ENCODE peak calls at places on chromosomes 2 and 18, in seven cellular contexts. Y is stomach, Q is right cardiac atrium, L is heart left ventricle, E is fibroblast of pulmonary artery, V is K562, U is astrocyte of the spinal cord. Z is an unnamed sample.

GRCh38 chr18:28189400-28190239 is 12.7 kb upstream of the CDH2 start:
- DNase-seq in L (no peak), E (peak), U (peak), Y (peak), V (peak), Q (no peak), Z (no peak)

GRCh38 chr2:84458436-84459027 is 548 bp downstream of the SUCLG1 start:
- DNase-seq in U (no peak), Y (no peak), V (peak), Q (no peak), L (peak), E (no peak), Z (no peak)

GRCh38 chr2:111954602-111955332 is 56.4 kb downstream of the MERTK start:
- DNase-seq in U (no peak), L (peak), V (no peak), Q (peak), E (no peak), Y (no peak), Z (no peak)

GRCh38 chr2:233413529-233414272 is 59.4 kb downstream of the DGKD start:
- DNase-seq in U (peak), Y (peak), L (peak), V (no peak), Q (peak), E (peak), Z (peak)

GRCh38 chr2:232276739-232277313 is 101.7 kb upstream of the ALPP start:
- DNase-seq in L (no peak), E (no peak), U (no peak), Y (no peak), V (no peak), Q (no peak), Z (no peak)

GRCh38 chr18:48902856-48903601 is 47.7 kb downstream of the SMAD7 start:
- DNase-seq in E (peak), U (peak), Y (no peak), V (peak), Q (peak), L (peak), Z (peak)

GRCh38 chr2:27596627-27597026 is 13.8 kb downstream of the ZNF512 start:
- DNase-seq in Y (no peak), V (no peak), E (no peak), U (no peak), Q (no peak), L (no peak), Z (no peak)

GRCh38 chr2:19865151-19865550 is 36.6 kb downstream of the TTC32 start:
- DNase-seq in E (no peak), Y (no peak), V (no peak), Q (no peak), L (no peak), U (no peak), Z (no peak)

GRCh38 chr2:235148201-235149170 is 196.7 kb downstream of the SH3BP4 start:
- DNase-seq in Q (no peak), V (no peak), E (no peak), U (no peak), L (no peak), Y (no peak), Z (no peak)

GRCh38 chr2:130873700-130874346 is 37.1 kb downstream of the ARHGEF4 start:
- DNase-seq in Q (peak), Y (peak), U (peak), L (peak), V (peak), E (peak), Z (peak)

GRCh38 chr2:30232027-30232800 is 880 bp downstream of the LBH start:
- DNase-seq in Q (peak), V (peak), L (peak), U (peak), E (no peak), Y (peak), Z (no peak)

GRCh38 chr2:30230479-30230854 is 867 bp upstream of the LBH start:
- DNase-seq in E (peak), U (peak), L (peak), Q (peak), V (peak), Y (no peak), Z (no peak)

GRCh38 chr2:30232801-30233130 is 1.4 kb downstream of the LBH start:
- DNase-seq in V (no peak), U (no peak), L (peak), Q (no peak), Y (no peak), E (peak), Z (no peak)

GRCh38 chr2:30230855-30231725 is at the start of gene LBH:
- DNase-seq in E (peak), Y (peak), L (peak), Q (peak), V (peak), U (peak), Z (peak)

GRCh38 chr2:30231726-30232026 is 342 bp downstream of the LBH start:
- DNase-seq in U (no peak), Q (no peak), Y (no peak), E (no peak), V (no peak), L (no peak), Z (no peak)
- H3K4me3 ChIP-seq in U (peak), Q (peak), Y (peak), E (peak), V (peak), L (peak), Z (peak)

GRCh38 chr2:50575232-50575631 is 456.7 kb downstream of the NRXN1 start:
- DNase-seq in Q (no peak), Y (no peak), V (no peak), E (no peak), L (no peak), U (no peak), Z (no peak)

GRCh38 chr2:50571278-50571677 is 460.7 kb downstream of the NRXN1 start:
- DNase-seq in U (no peak), E (no peak), V (no peak), L (no peak), Y (no peak), Q (no peak), Z (no peak)
- H3K4me3 ChIP-seq in U (no peak), E (no peak), V (no peak), L (no peak), Y (no peak), Q (no peak), Z (no peak)

GRCh38 chr2:64987963-64988419 is 1.2 kb upstream of the SLC1A4 start:
- DNase-seq in V (no peak), Q (no peak), U (no peak), Y (no peak), L (no peak), E (no peak), Z (no peak)
- H3K4me3 ChIP-seq in V (peak), Q (peak), U (peak), Y (peak), L (peak), E (peak), Z (peak)

DNA sequence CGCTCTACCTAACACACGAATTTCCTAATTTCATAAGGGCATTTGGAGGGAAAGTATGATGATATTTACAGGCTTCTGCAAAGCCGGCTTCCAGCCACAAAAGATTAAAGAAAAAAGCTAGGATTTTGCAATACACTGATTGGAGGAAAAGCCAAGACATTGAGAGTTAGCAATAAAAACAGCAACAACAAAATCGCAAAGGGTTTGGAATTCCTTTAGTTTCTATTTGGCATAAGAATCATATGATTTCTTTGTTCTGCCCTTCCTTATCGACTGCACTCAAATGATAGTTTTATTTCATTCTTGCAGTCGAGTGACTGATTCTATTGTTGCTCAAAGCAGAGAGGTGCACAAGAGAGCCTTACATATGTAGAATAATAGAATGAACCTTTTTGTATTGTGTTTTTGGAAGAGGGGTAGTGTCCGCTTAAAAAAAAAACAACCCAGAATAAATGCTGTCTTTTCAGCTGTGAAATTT is 3.9 kb upstream of the ZNF532 start:
- DNase-seq in U (no peak), Y (no peak), Q (no peak), L (no peak), V (no peak), E (peak), Z (no peak)
- H3K4me3 ChIP-seq in U (no peak), Y (no peak), Q (no peak), L (no peak), V (no peak), E (no peak), Z (no peak)